ENCODE peak calls at places on chromosome 13, in eight cellular contexts. W is GM13976; Z is activated B cell treated with CpG ODN at 0.5 μM for 24 hours; X is LoVo; O is activated naive CD4-positive, alpha-beta T cell; D is iPS-NIHi11; H is GM12865; C is colonic mucosa. Q is an unnamed sample.

GRCh38 chr13:106391271-106391670 is 144.2 kb downstream of the EFNB2 start:
- DNase-seq in W (no peak), Z (no peak), X (no peak), O (no peak), D (no peak), H (no peak), C (no peak), Q (no peak)

GRCh38 chr13:40452741-40453665 is 213.4 kb downstream of the FOXO1 start:
- DNase-seq in W (no peak), Z (no peak), X (peak), O (no peak), D (no peak), H (no peak), C (no peak), Q (no peak)

GRCh38 chr13:43264460-43264859 is 241.1 kb downstream of the DNAJC15 start:
- DNase-seq in W (no peak), Z (no peak), X (no peak), O (no peak), D (no peak), H (no peak), C (no peak), Q (no peak)

GRCh38 chr13:41222259-41222852 is 28.0 kb upstream of the KBTBD7 start:
- DNase-seq in W (peak), Z (no peak), X (peak), O (peak), D (peak), H (peak), C (peak), Q (no peak)

GRCh38 chr13:46858776-46859175 is 38.1 kb downstream of the HTR2A start:
- DNase-seq in W (no peak), Z (no peak), X (no peak), O (no peak), D (no peak), H (no peak), C (no peak), Q (no peak)

GRCh38 chr13:24921003-24921402 is 157.0 kb downstream of the RNF17 start:
- DNase-seq in W (no peak), Z (no peak), X (no peak), O (no peak), D (no peak), H (peak), C (no peak), Q (no peak)

GRCh38 chr13:20719783-20720182 is 16.3 kb downstream of the IL17D start:
- DNase-seq in W (no peak), Z (no peak), X (no peak), O (no peak), D (no peak), H (no peak), C (no peak), Q (no peak)

GRCh38 chr13:106569233-106570095 is 1.5 kb upstream of the ARGLU1 start:
- DNase-seq in W (no peak), Z (no peak), X (no peak), O (no peak), D (no peak), H (no peak), C (no peak), Q (no peak)

GRCh38 chr13:75220238-75220542 is 261.8 kb downstream of the TBC1D4 start:
- DNase-seq in W (no peak), Z (no peak), X (no peak), O (no peak), D (no peak), H (no peak), C (no peak), Q (no peak)

GRCh38 chr13:36493046-36493445 is 60.8 kb downstream of the CCNA1 start:
- DNase-seq in W (no peak), Z (no peak), X (no peak), O (no peak), D (no peak), H (no peak), C (no peak), Q (no peak)

GRCh38 chr13:34842466-34842865 is 99.6 kb upstream of the NBEA start:
- DNase-seq in W (no peak), Z (no peak), X (no peak), O (no peak), D (no peak), H (peak), C (no peak), Q (no peak)

GRCh38 chr13:101727118-101727517 is 274.6 kb downstream of the ITGBL1 start:
- DNase-seq in W (no peak), Z (no peak), X (no peak), O (no peak), D (no peak), H (no peak), C (no peak), Q (no peak)

GRCh38 chr13:51729853-51730553 is 74.0 kb downstream of the DHRS12 start:
- DNase-seq in W (no peak), Z (no peak), X (no peak), O (no peak), D (no peak), H (no peak), C (no peak), Q (peak)

GRCh38 chr13:80342541-80343371 is 1.8 kb upstream of the SPRY2 start:
- DNase-seq in W (peak), Z (peak), X (peak), O (peak), D (peak), H (peak), C (peak), Q (peak)

GRCh38 chr13:106533101-106533939 is 2.1 kb downstream of the EFNB2 start:
- DNase-seq in W (peak), Z (peak), X (peak), O (no peak), D (peak), H (peak), C (peak), Q (peak)

GRCh38 chr13:32811297-32811800 is 204.9 kb upstream of the KL start:
- DNase-seq in W (peak), Z (no peak), X (no peak), O (no peak), D (no peak), H (peak), C (peak), Q (no peak)

GRCh38 chr13:20609145-20609544 is 42.2 kb downstream of the IFT88 start:
- DNase-seq in W (no peak), Z (no peak), X (no peak), O (no peak), D (no peak), H (no peak), C (no peak), Q (no peak)

GRCh38 chr13:29527511-29527910 is 68.0 kb downstream of the SLC7A1 start:
- DNase-seq in W (no peak), Z (no peak), X (no peak), O (no peak), D (no peak), H (no peak), C (no peak), Q (no peak)

GRCh38 chr13:111049791-111050538 is 65.1 kb upstream of the ARHGEF7 start:
- DNase-seq in W (no peak), Z (no peak), X (peak), O (no peak), D (peak), H (peak), C (peak), Q (no peak)

GRCh38 chr13:97574926-97575325 is 141.0 kb downstream of the RAP2A start:
- DNase-seq in W (peak), Z (no peak), X (peak), O (no peak), D (peak), H (peak), C (peak), Q (no peak)

GRCh38 chr13:29474991-29475390 is 120.5 kb downstream of the SLC7A1 start:
- DNase-seq in W (no peak), Z (no peak), X (no peak), O (no peak), D (no peak), H (no peak), C (no peak), Q (no peak)

GRCh38 chr13:45341034-45341798 is at the start of gene TPT1:
- DNase-seq in W (peak), Z (peak), X (peak), O (peak), D (peak), H (peak), C (peak), Q (peak)

GRCh38 chr13:72062566-72062965 is 195.6 kb upstream of the DACH1 start:
- DNase-seq in W (no peak), Z (no peak), X (peak), O (no peak), D (peak), H (peak), C (peak), Q (peak)

GRCh38 chr13:39684531-39685137 is 29.2 kb downstream of the COG6 start:
- DNase-seq in W (peak), Z (no peak), X (peak), O (no peak), D (peak), H (peak), C (no peak), Q (no peak)

GRCh38 chr13:95704510-95704909 is 27.6 kb downstream of the DNAJC3 start:
- DNase-seq in W (no peak), Z (no peak), X (no peak), O (no peak), D (peak), H (no peak), C (no peak), Q (no peak)

GRCh38 chr13:103772576-103772975 is 706.4 kb upstream of the SLC10A2 start:
- DNase-seq in W (no peak), Z (no peak), X (peak), O (no peak), D (peak), H (peak), C (no peak), Q (no peak)

GRCh38 chr13:93963266-93964131 is 516.0 kb downstream of the DCT start:
- DNase-seq in W (no peak), Z (no peak), X (no peak), O (no peak), D (no peak), H (no peak), C (no peak), Q (no peak)

GRCh38 chr13:45441633-45442032 is 23.1 kb upstream of the COG3 start:
- DNase-seq in W (peak), Z (no peak), X (no peak), O (no peak), D (no peak), H (peak), C (no peak), Q (no peak)

GRCh38 chr13:98992355-98992754 is 14.5 kb upstream of the DOCK9 start:
- DNase-seq in W (no peak), Z (no peak), X (no peak), O (no peak), D (no peak), H (peak), C (no peak), Q (no peak)

GRCh38 chr13:98203641-98204326 is 26.7 kb upstream of the RNF113B start:
- DNase-seq in W (no peak), Z (no peak), X (no peak), O (no peak), D (no peak), H (no peak), C (no peak), Q (no peak)

GRCh38 chr13:106570354-106570822 is 2.5 kb upstream of the ARGLU1 start:
- DNase-seq in W (no peak), Z (peak), X (peak), O (peak), D (peak), H (no peak), C (peak), Q (peak)

GRCh38 chr13:112648101-112648500 is 41.7 kb upstream of the ATP11A start:
- DNase-seq in W (no peak), Z (no peak), X (no peak), O (no peak), D (no peak), H (no peak), C (no peak), Q (no peak)

GRCh38 chr13:114097893-114098688 is 34.3 kb downstream of the RASA3 start:
- DNase-seq in W (no peak), Z (no peak), X (no peak), O (no peak), D (no peak), H (no peak), C (no peak), Q (no peak)

GRCh38 chr13:45206340-45206739 is 5.5 kb upstream of the KCTD4 start:
- DNase-seq in W (peak), Z (no peak), X (peak), O (no peak), D (no peak), H (peak), C (no peak), Q (no peak)

GRCh38 chr13:32031815-32032345 is 306 bp downstream of the FRY start:
- DNase-seq in W (no peak), Z (no peak), X (no peak), O (no peak), D (no peak), H (no peak), C (no peak), Q (no peak)

GRCh38 chr13:33183431-33184130 is 102.0 kb downstream of the STARD13 start:
- DNase-seq in W (no peak), Z (no peak), X (no peak), O (no peak), D (no peak), H (no peak), C (no peak), Q (no peak)

GRCh38 chr13:110845520-110845919 is 69.3 kb downstream of the ANKRD10 start:
- DNase-seq in W (no peak), Z (no peak), X (no peak), O (no peak), D (no peak), H (no peak), C (no peak), Q (no peak)

GRCh38 chr13:32150794-32151193 is 119.2 kb downstream of the FRY start:
- DNase-seq in W (no peak), Z (no peak), X (no peak), O (no peak), D (no peak), H (no peak), C (peak), Q (peak)

GRCh38 chr13:24128112-24128511 is 32.4 kb upstream of the SPATA13 start:
- DNase-seq in W (no peak), Z (no peak), X (no peak), O (no peak), D (no peak), H (no peak), C (no peak), Q (no peak)

Q was measured in psoas muscle.